ENCODE peak calls at places on chromosomes 7 and 10, in nine cellular contexts. One of them, this sample, is unnamed.

GRCh38 chr10:20466731-20467130 is 430.4 kb downstream of the NEBL start:
- DNase-seq in keratinocyte: peak; percentile 9
- DNase-seq in pancreas: no peak
- DNase-seq in left ventricle myocardium inferior: no peak
- DNase-seq in transverse colon: no peak
- DNase-seq in CD8-positive, alpha-beta memory T cell: no peak
- DNase-seq in ovary: no peak
- DNase-seq in cardiac muscle cell: no peak
- DNase-seq in brain microvascular endothelial cell: peak; percentile 54
- DNase-seq in this sample: no peak

GRCh38 chr7:129501760-129502707 is at the start of gene SMKR1:
- DNase-seq in keratinocyte: no peak
- DNase-seq in pancreas: peak; percentile 94
- DNase-seq in left ventricle myocardium inferior: peak; percentile 66
- DNase-seq in transverse colon: peak; percentile 88
- DNase-seq in CD8-positive, alpha-beta memory T cell: peak; percentile 97
- DNase-seq in ovary: peak; percentile 71
- DNase-seq in cardiac muscle cell: peak; percentile 73
- DNase-seq in brain microvascular endothelial cell: peak; percentile 7
- DNase-seq in this sample: peak; percentile 71

GRCh38 chr10:58952747-58953466 is 223.5 kb upstream of the PHYHIPL start:
- DNase-seq in keratinocyte: no peak
- DNase-seq in pancreas: no peak
- DNase-seq in left ventricle myocardium inferior: no peak
- DNase-seq in transverse colon: peak; percentile 36
- DNase-seq in CD8-positive, alpha-beta memory T cell: no peak
- DNase-seq in ovary: peak; percentile 27
- DNase-seq in cardiac muscle cell: peak; percentile 55
- DNase-seq in brain microvascular endothelial cell: peak; percentile 66
- DNase-seq in this sample: no peak

GRCh38 chr10:97572214-97572989 is at the start of gene ANKRD2:
- DNase-seq in keratinocyte: no peak
- DNase-seq in pancreas: peak; percentile 89
- DNase-seq in left ventricle myocardium inferior: peak; percentile 86
- DNase-seq in transverse colon: peak; percentile 78
- DNase-seq in CD8-positive, alpha-beta memory T cell: peak; percentile 61
- DNase-seq in ovary: peak; percentile 59
- DNase-seq in cardiac muscle cell: peak; percentile 83
- DNase-seq in brain microvascular endothelial cell: peak; percentile 53
- DNase-seq in this sample: peak; percentile 93

GRCh38 chr7:101488826-101489572 is 126.3 kb downstream of the COL26A1 start:
- DNase-seq in keratinocyte: no peak
- DNase-seq in pancreas: no peak
- DNase-seq in left ventricle myocardium inferior: no peak
- DNase-seq in transverse colon: peak; percentile 14
- DNase-seq in CD8-positive, alpha-beta memory T cell: no peak
- DNase-seq in ovary: no peak
- DNase-seq in cardiac muscle cell: no peak
- DNase-seq in brain microvascular endothelial cell: no peak
- DNase-seq in this sample: no peak

GRCh38 chr7:94087664-94088352 is 83.7 kb upstream of the BET1 start:
- DNase-seq in keratinocyte: peak; percentile 23
- DNase-seq in pancreas: no peak
- DNase-seq in left ventricle myocardium inferior: no peak
- DNase-seq in transverse colon: peak; percentile 33
- DNase-seq in CD8-positive, alpha-beta memory T cell: peak; percentile 55
- DNase-seq in ovary: no peak
- DNase-seq in cardiac muscle cell: peak; percentile 73
- DNase-seq in brain microvascular endothelial cell: peak; percentile 74
- DNase-seq in this sample: no peak

GRCh38 chr10:77348082-77348481 is 289.5 kb downstream of the KCNMA1 start:
- DNase-seq in keratinocyte: no peak
- DNase-seq in pancreas: no peak
- DNase-seq in left ventricle myocardium inferior: no peak
- DNase-seq in transverse colon: no peak
- DNase-seq in CD8-positive, alpha-beta memory T cell: no peak
- DNase-seq in ovary: no peak
- DNase-seq in cardiac muscle cell: no peak
- DNase-seq in brain microvascular endothelial cell: no peak
- DNase-seq in this sample: no peak

GRCh38 chr7:30468041-30468440 is 10.5 kb downstream of the NOD1 start:
- DNase-seq in keratinocyte: no peak
- DNase-seq in pancreas: no peak
- DNase-seq in left ventricle myocardium inferior: no peak
- DNase-seq in transverse colon: no peak
- DNase-seq in CD8-positive, alpha-beta memory T cell: no peak
- DNase-seq in ovary: no peak
- DNase-seq in cardiac muscle cell: no peak
- DNase-seq in brain microvascular endothelial cell: no peak
- DNase-seq in this sample: no peak

GRCh38 chr10:92692085-92692671 is 2.4 kb downstream of the HHEX start:
- DNase-seq in keratinocyte: no peak
- DNase-seq in pancreas: peak; percentile 62
- DNase-seq in left ventricle myocardium inferior: no peak
- DNase-seq in transverse colon: no peak
- DNase-seq in CD8-positive, alpha-beta memory T cell: no peak
- DNase-seq in ovary: no peak
- DNase-seq in cardiac muscle cell: no peak
- DNase-seq in brain microvascular endothelial cell: no peak
- DNase-seq in this sample: no peak

GRCh38 chr10:92692697-92693533 is 3.2 kb downstream of the HHEX start:
- DNase-seq in keratinocyte: no peak
- DNase-seq in pancreas: no peak
- DNase-seq in left ventricle myocardium inferior: no peak
- DNase-seq in transverse colon: no peak
- DNase-seq in CD8-positive, alpha-beta memory T cell: no peak
- DNase-seq in ovary: no peak
- DNase-seq in cardiac muscle cell: peak; percentile 8
- DNase-seq in brain microvascular endothelial cell: no peak
- DNase-seq in this sample: no peak

GRCh38 chr10:92691042-92691590 is 1.4 kb downstream of the HHEX start:
- DNase-seq in keratinocyte: no peak
- DNase-seq in pancreas: peak; percentile 33
- DNase-seq in left ventricle myocardium inferior: peak; percentile 32
- DNase-seq in transverse colon: no peak
- DNase-seq in CD8-positive, alpha-beta memory T cell: no peak
- DNase-seq in ovary: no peak
- DNase-seq in cardiac muscle cell: no peak
- DNase-seq in brain microvascular endothelial cell: no peak
- DNase-seq in this sample: no peak

GRCh38 chr10:92690211-92691041 is 671 bp downstream of the HHEX start:
- DNase-seq in keratinocyte: no peak
- DNase-seq in pancreas: peak; percentile 84
- DNase-seq in left ventricle myocardium inferior: peak; percentile 52
- DNase-seq in transverse colon: peak; percentile 61
- DNase-seq in CD8-positive, alpha-beta memory T cell: peak; percentile 67
- DNase-seq in ovary: no peak
- DNase-seq in cardiac muscle cell: peak; percentile 6
- DNase-seq in brain microvascular endothelial cell: peak; percentile 47
- DNase-seq in this sample: peak; percentile 68

GRCh38 chr10:92691591-92692084 is 1.9 kb downstream of the HHEX start:
- DNase-seq in keratinocyte: no peak
- DNase-seq in pancreas: peak; percentile 77
- DNase-seq in left ventricle myocardium inferior: peak; percentile 68
- DNase-seq in transverse colon: peak; percentile 45
- DNase-seq in CD8-positive, alpha-beta memory T cell: no peak
- DNase-seq in ovary: no peak
- DNase-seq in cardiac muscle cell: no peak
- DNase-seq in brain microvascular endothelial cell: no peak
- DNase-seq in this sample: peak; percentile 56
- H3K27me3 ChIP-seq in keratinocyte: peaks cover 70% of the 10 kb centered on the region
- H3K27me3 ChIP-seq in pancreas: no peaks in the 10 kb centered on the region
- H3K27me3 ChIP-seq in left ventricle myocardium inferior: peaks cover 94% of the 10 kb centered on the region
- H3K27me3 ChIP-seq in transverse colon: peaks cover 85% of the 10 kb centered on the region
- H3K27me3 ChIP-seq in CD8-positive, alpha-beta memory T cell: peaks cover 38% of the 10 kb centered on the region
- H3K27me3 ChIP-seq in ovary: no peaks in the 10 kb centered on the region
- H3K27me3 ChIP-seq in cardiac muscle cell: peaks cover 93% of the 10 kb centered on the region
- H3K27me3 ChIP-seq in brain microvascular endothelial cell: no peaks in the 10 kb centered on the region
- H3K27me3 ChIP-seq in this sample: peaks cover 38% of the 10 kb centered on the region

GRCh38 chr10:1733720-1734119 is 3.6 kb downstream of the ADARB2 start:
- DNase-seq in keratinocyte: no peak
- DNase-seq in pancreas: no peak
- DNase-seq in left ventricle myocardium inferior: no peak
- DNase-seq in transverse colon: no peak
- DNase-seq in CD8-positive, alpha-beta memory T cell: no peak
- DNase-seq in ovary: no peak
- DNase-seq in cardiac muscle cell: no peak
- DNase-seq in brain microvascular endothelial cell: no peak
- DNase-seq in this sample: no peak

GRCh38 chr10:1734288-1734687 is 3.0 kb downstream of the ADARB2 start:
- DNase-seq in keratinocyte: no peak
- DNase-seq in pancreas: no peak
- DNase-seq in left ventricle myocardium inferior: no peak
- DNase-seq in transverse colon: no peak
- DNase-seq in CD8-positive, alpha-beta memory T cell: no peak
- DNase-seq in ovary: no peak
- DNase-seq in cardiac muscle cell: no peak
- DNase-seq in brain microvascular endothelial cell: no peak
- DNase-seq in this sample: no peak

GRCh38 chr10:1731592-1731991 is 5.7 kb downstream of the ADARB2 start:
- DNase-seq in keratinocyte: no peak
- DNase-seq in pancreas: no peak
- DNase-seq in left ventricle myocardium inferior: no peak
- DNase-seq in transverse colon: no peak
- DNase-seq in CD8-positive, alpha-beta memory T cell: no peak
- DNase-seq in ovary: no peak
- DNase-seq in cardiac muscle cell: no peak
- DNase-seq in brain microvascular endothelial cell: no peak
- DNase-seq in this sample: no peak

GRCh38 chr10:1735562-1735961 is 1.8 kb downstream of the ADARB2 start:
- DNase-seq in keratinocyte: no peak
- DNase-seq in pancreas: no peak
- DNase-seq in left ventricle myocardium inferior: no peak
- DNase-seq in transverse colon: no peak
- DNase-seq in CD8-positive, alpha-beta memory T cell: no peak
- DNase-seq in ovary: no peak
- DNase-seq in cardiac muscle cell: no peak
- DNase-seq in brain microvascular endothelial cell: no peak
- DNase-seq in this sample: no peak

DNA sequence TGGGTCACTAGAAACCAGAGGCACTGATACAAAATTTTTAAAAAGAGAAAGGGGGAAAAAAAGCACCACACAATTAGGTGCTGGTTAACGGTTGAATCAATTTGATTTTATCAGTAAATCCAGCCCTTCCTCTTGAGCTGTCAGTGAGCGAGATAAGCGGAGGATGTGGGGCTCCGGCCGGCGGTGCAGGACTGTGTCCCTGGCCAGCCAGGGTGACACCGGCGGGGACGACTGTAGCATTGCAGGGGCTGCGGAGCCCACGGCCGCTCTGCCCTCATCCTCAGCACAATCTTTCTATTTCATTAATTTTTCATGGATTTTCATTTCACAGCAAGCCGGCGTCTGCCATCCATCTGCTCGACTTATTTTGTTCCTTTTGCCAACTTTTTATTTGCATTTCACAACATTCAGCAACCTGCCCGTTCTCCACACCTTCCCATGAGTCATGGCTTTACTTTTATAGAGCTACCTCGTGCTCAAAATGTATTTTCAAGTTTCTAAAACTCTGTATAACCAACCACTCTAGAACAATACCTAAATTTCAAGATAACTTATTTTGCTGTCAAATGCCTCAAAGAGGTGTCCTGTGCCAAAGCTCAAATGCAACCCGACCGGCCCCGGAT is 4.7 kb downstream of the ADARB2 start:
- DNase-seq in keratinocyte: no peak
- DNase-seq in pancreas: no peak
- DNase-seq in left ventricle myocardium inferior: no peak
- DNase-seq in transverse colon: no peak
- DNase-seq in CD8-positive, alpha-beta memory T cell: no peak
- DNase-seq in ovary: no peak
- DNase-seq in cardiac muscle cell: peak; percentile 44
- DNase-seq in brain microvascular endothelial cell: no peak
- DNase-seq in this sample: no peak
- H3K27me3 ChIP-seq in keratinocyte: peaks cover 19% of the 10 kb centered on the region
- H3K27me3 ChIP-seq in pancreas: peaks cover 39% of the 10 kb centered on the region
- H3K27me3 ChIP-seq in left ventricle myocardium inferior: peaks cover 100% of the 10 kb centered on the region
- H3K27me3 ChIP-seq in transverse colon: peaks cover 62% of the 10 kb centered on the region
- H3K27me3 ChIP-seq in CD8-positive, alpha-beta memory T cell: peaks cover 16% of the 10 kb centered on the region
- H3K27me3 ChIP-seq in ovary: no peaks in the 10 kb centered on the region
- H3K27me3 ChIP-seq in cardiac muscle cell: peaks cover 24% of the 10 kb centered on the region
- H3K27me3 ChIP-seq in brain microvascular endothelial cell: peaks cover 12% of the 10 kb centered on the region
- H3K27me3 ChIP-seq in this sample: peaks cover 4% of the 10 kb centered on the region

DNA sequence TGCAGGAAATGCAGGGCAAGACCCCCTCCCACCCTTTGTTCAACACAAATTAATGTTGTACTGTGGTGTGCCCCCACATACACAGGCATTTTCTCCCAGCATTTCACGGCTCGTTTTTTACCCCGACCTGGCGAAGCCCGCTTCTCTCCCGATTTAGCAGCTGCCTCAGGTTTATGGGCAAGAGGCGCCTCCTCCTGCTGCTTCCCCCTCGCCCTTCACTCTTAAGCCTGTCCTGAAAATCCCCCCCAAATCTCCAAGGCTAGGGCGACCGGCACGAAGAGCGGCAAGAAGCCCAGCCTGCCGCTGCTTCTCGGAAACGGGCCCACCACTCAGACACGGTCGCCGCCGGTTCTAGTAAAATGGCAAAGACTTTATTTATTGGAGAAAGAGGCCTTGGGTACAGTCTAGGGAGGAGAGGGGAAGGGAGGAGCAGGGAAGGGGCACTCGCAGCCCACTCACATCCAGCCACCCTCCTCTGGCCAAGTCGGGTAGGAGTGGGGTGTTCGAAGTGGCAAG is 3.4 kb downstream of the LBX1 start:
- DNase-seq in keratinocyte: no peak
- DNase-seq in pancreas: no peak
- DNase-seq in left ventricle myocardium inferior: no peak
- DNase-seq in transverse colon: no peak
- DNase-seq in CD8-positive, alpha-beta memory T cell: no peak
- DNase-seq in ovary: no peak
- DNase-seq in cardiac muscle cell: no peak
- DNase-seq in brain microvascular endothelial cell: no peak
- DNase-seq in this sample: no peak
- H3K27me3 ChIP-seq in keratinocyte: peaks cover 94% of the 10 kb centered on the region
- H3K27me3 ChIP-seq in pancreas: peaks cover 43% of the 10 kb centered on the region
- H3K27me3 ChIP-seq in left ventricle myocardium inferior: peaks cover 100% of the 10 kb centered on the region
- H3K27me3 ChIP-seq in transverse colon: peaks cover 100% of the 10 kb centered on the region
- H3K27me3 ChIP-seq in CD8-positive, alpha-beta memory T cell: peaks cover 82% of the 10 kb centered on the region
- H3K27me3 ChIP-seq in ovary: peaks cover 12% of the 10 kb centered on the region
- H3K27me3 ChIP-seq in cardiac muscle cell: peaks cover 100% of the 10 kb centered on the region
- H3K27me3 ChIP-seq in brain microvascular endothelial cell: peaks cover 97% of the 10 kb centered on the region
- H3K27me3 ChIP-seq in this sample: no peaks in the 10 kb centered on the region

GRCh38 chr10:132483394-132483793 is 54.2 kb upstream of the INPP5A start:
- DNase-seq in keratinocyte: no peak
- DNase-seq in pancreas: no peak
- DNase-seq in left ventricle myocardium inferior: no peak
- DNase-seq in transverse colon: no peak
- DNase-seq in CD8-positive, alpha-beta memory T cell: no peak
- DNase-seq in ovary: no peak
- DNase-seq in cardiac muscle cell: no peak
- DNase-seq in brain microvascular endothelial cell: no peak
- DNase-seq in this sample: no peak

GRCh38 chr10:132484922-132485321 is 52.7 kb upstream of the INPP5A start:
- DNase-seq in keratinocyte: no peak
- DNase-seq in pancreas: no peak
- DNase-seq in left ventricle myocardium inferior: no peak
- DNase-seq in transverse colon: no peak
- DNase-seq in CD8-positive, alpha-beta memory T cell: no peak
- DNase-seq in ovary: no peak
- DNase-seq in cardiac muscle cell: no peak
- DNase-seq in brain microvascular endothelial cell: no peak
- DNase-seq in this sample: no peak

GRCh38 chr10:132486539-132487121 is 51.0 kb upstream of the INPP5A start:
- DNase-seq in keratinocyte: no peak
- DNase-seq in pancreas: peak; percentile 37
- DNase-seq in left ventricle myocardium inferior: no peak
- DNase-seq in transverse colon: no peak
- DNase-seq in CD8-positive, alpha-beta memory T cell: no peak
- DNase-seq in ovary: no peak
- DNase-seq in cardiac muscle cell: no peak
- DNase-seq in brain microvascular endothelial cell: no peak
- DNase-seq in this sample: peak; percentile 49

GRCh38 chr10:132487241-132488135 is 50.1 kb upstream of the INPP5A start:
- DNase-seq in keratinocyte: no peak
- DNase-seq in pancreas: peak; percentile 43
- DNase-seq in left ventricle myocardium inferior: no peak
- DNase-seq in transverse colon: no peak
- DNase-seq in CD8-positive, alpha-beta memory T cell: no peak
- DNase-seq in ovary: no peak
- DNase-seq in cardiac muscle cell: no peak
- DNase-seq in brain microvascular endothelial cell: no peak
- DNase-seq in this sample: no peak

GRCh38 chr10:132485391-132485790 is 52.2 kb upstream of the INPP5A start:
- DNase-seq in keratinocyte: no peak
- DNase-seq in pancreas: no peak
- DNase-seq in left ventricle myocardium inferior: no peak
- DNase-seq in transverse colon: no peak
- DNase-seq in CD8-positive, alpha-beta memory T cell: no peak
- DNase-seq in ovary: no peak
- DNase-seq in cardiac muscle cell: no peak
- DNase-seq in brain microvascular endothelial cell: no peak
- DNase-seq in this sample: no peak
- H3K27me3 ChIP-seq in keratinocyte: peaks cover 2% of the 10 kb centered on the region
- H3K27me3 ChIP-seq in pancreas: no peaks in the 10 kb centered on the region
- H3K27me3 ChIP-seq in left ventricle myocardium inferior: no peaks in the 10 kb centered on the region
- H3K27me3 ChIP-seq in transverse colon: no peaks in the 10 kb centered on the region
- H3K27me3 ChIP-seq in CD8-positive, alpha-beta memory T cell: no peaks in the 10 kb centered on the region
- H3K27me3 ChIP-seq in ovary: no peaks in the 10 kb centered on the region
- H3K27me3 ChIP-seq in cardiac muscle cell: no peaks in the 10 kb centered on the region
- H3K27me3 ChIP-seq in brain microvascular endothelial cell: no peaks in the 10 kb centered on the region
- H3K27me3 ChIP-seq in this sample: no peaks in the 10 kb centered on the region